ENCODE peak calls at places on chromosomes 7 and 10, in eight cellular contexts. F is GM12878, B is hepatocyte, C is fibroblast of lung, X is K562, W is GM23338, Z is Karpas-422, J is PC-3. G is an unnamed sample.

GRCh38 chr10:88392222-88392621 is 190.9 kb downstream of the RNLS start:
- DNase-seq in F (peak; percentile 80), B (no peak), C (no peak), X (no peak), W (no peak), Z (peak; percentile 62), J (no peak), G (no peak)

GRCh38 chr10:122647383-122647968 is 52.2 kb downstream of the C10orf120 start:
- DNase-seq in F (no peak), B (no peak), C (no peak), X (peak; percentile 32), W (no peak), Z (no peak), J (no peak), G (no peak)

GRCh38 chr7:136947347-136947746 is 78.9 kb downstream of the CHRM2 start:
- DNase-seq in F (no peak), B (no peak), C (peak; percentile 63), X (no peak), W (no peak), Z (no peak), J (peak; percentile 44), G (peak; percentile 29)

GRCh38 chr7:117837841-117838240 is 35.4 kb downstream of the CTTNBP2 start:
- DNase-seq in F (peak; percentile 20), B (peak; percentile 25), C (no peak), X (no peak), W (no peak), Z (no peak), J (peak; percentile 28), G (no peak)

GRCh38 chr7:51111256-51111655 is 205.4 kb downstream of the COBL start:
- DNase-seq in F (no peak), B (no peak), C (no peak), X (no peak), W (no peak), Z (no peak), J (no peak), G (no peak)

GRCh38 chr10:69572159-69573055 is 815 bp downstream of the NEUROG3 start:
- DNase-seq in F (no peak), B (no peak), C (peak; percentile 5), X (no peak), W (peak; percentile 63), Z (no peak), J (no peak), G (no peak)

GRCh38 chr7:5872326-5872725 is 8.3 kb upstream of the OCM start:
- DNase-seq in F (no peak), B (no peak), C (peak; percentile 33), X (no peak), W (peak; percentile 10), Z (no peak), J (no peak), G (no peak)

GRCh38 chr7:47337021-47337492 is 244.9 kb downstream of the TNS3 start:
- DNase-seq in F (no peak), B (no peak), C (peak; percentile 43), X (no peak), W (no peak), Z (no peak), J (no peak), G (no peak)

GRCh38 chr10:95031659-95032058 is 37.6 kb downstream of the CYP2C8 start:
- DNase-seq in F (no peak), B (no peak), C (no peak), X (no peak), W (no peak), Z (no peak), J (no peak), G (no peak)

GRCh38 chr7:52959878-52960660 is 75.4 kb upstream of the POM121L12 start:
- DNase-seq in F (no peak), B (no peak), C (peak; percentile 35), X (no peak), W (no peak), Z (no peak), J (no peak), G (no peak)

GRCh38 chr7:636396-636795 is 90.1 kb upstream of the DNAAF5 start:
- DNase-seq in F (no peak), B (no peak), C (peak; percentile 23), X (peak; percentile 80), W (no peak), Z (no peak), J (peak; percentile 71), G (no peak)

GRCh38 chr7:96182424-96183158 is 139.3 kb downstream of the SLC25A13 start:
- DNase-seq in F (no peak), B (no peak), C (no peak), X (no peak), W (no peak), Z (no peak), J (no peak), G (no peak)

GRCh38 chr10:110679633-110680472 is 35.7 kb downstream of the RBM20 start:
- DNase-seq in F (no peak), B (no peak), C (no peak), X (no peak), W (no peak), Z (no peak), J (no peak), G (no peak)

GRCh38 chr10:133359554-133359971 is 1.7 kb upstream of the FUOM start:
- DNase-seq in F (no peak), B (peak; percentile 86), C (no peak), X (peak; percentile 62), W (no peak), Z (no peak), J (peak; percentile 8), G (no peak)

GRCh38 chr10:32413513-32413912 is 32.4 kb upstream of the CCDC7 start:
- DNase-seq in F (no peak), B (peak; percentile 39), C (peak; percentile 100), X (no peak), W (no peak), Z (no peak), J (peak; percentile 96), G (peak; percentile 49)

GRCh38 chr7:138208010-138208634 is 131.9 kb downstream of the AKR1D1 start:
- DNase-seq in F (no peak), B (no peak), C (no peak), X (no peak), W (peak; percentile 75), Z (no peak), J (no peak), G (no peak)

GRCh38 chr7:43044521-43044920 is 67.9 kb upstream of the HECW1 start:
- DNase-seq in F (no peak), B (no peak), C (peak; percentile 4), X (no peak), W (no peak), Z (no peak), J (no peak), G (no peak)

GRCh38 chr10:75269605-75270004 is 33.8 kb upstream of the COMTD1 start:
- DNase-seq in F (no peak), B (no peak), C (no peak), X (peak; percentile 77), W (no peak), Z (peak; percentile 56), J (no peak), G (no peak)

GRCh38 chr7:136114966-136115762 is 138.0 kb upstream of the MTPN start:
- DNase-seq in F (no peak), B (peak; percentile 61), C (peak; percentile 31), X (peak; percentile 82), W (peak; percentile 86), Z (peak; percentile 93), J (peak; percentile 72), G (peak; percentile 39)

GRCh38 chr10:80498039-80498832 is 39.5 kb upstream of the SH2D4B start:
- DNase-seq in F (no peak), B (no peak), C (no peak), X (no peak), W (no peak), Z (no peak), J (no peak), G (peak; percentile 38)

DNA sequence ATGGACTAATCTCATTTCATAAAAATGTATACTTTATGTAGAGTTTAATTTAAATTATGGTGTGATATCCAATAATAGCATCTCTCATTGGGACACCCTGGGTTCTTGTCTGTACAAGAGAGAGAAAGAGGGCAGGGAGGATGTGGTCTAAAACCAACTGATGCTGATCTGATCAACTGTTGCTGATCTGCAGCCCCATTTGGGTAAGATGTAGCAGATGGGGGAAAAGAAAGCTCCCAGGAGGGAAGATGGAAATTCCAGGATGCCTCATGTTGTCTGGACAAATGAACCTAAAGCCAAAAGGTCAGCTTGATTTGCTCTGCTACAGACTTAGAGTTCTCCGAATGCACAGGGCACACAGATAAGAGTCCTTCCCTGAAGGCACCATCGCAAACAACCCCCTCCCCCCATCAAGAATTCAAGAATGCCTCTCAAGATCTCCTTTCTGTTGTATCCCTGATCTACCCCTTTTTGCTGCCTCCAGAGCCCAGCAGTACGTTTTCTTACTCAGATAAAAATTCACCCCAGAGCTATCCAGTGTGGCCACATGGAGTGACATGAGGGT is 171.4 kb upstream of the INHBA start:
- DNase-seq in F (no peak), B (no peak), C (no peak), X (no peak), W (no peak), Z (no peak), J (no peak), G (no peak)
- H3K4me1 ChIP-seq in F (peaks cover 3% of the 10 kb centered on the region), B (no peaks in the 10 kb centered on the region), C (peaks cover 14% of the 10 kb centered on the region), X (no peaks in the 10 kb centered on the region), W (peaks cover 4% of the 10 kb centered on the region), Z (no peaks in the 10 kb centered on the region), J (peaks cover 7% of the 10 kb centered on the region), G (no peaks in the 10 kb centered on the region)

GRCh38 chr10:121189092-121189491 is 337.9 kb downstream of the WDR11 start:
- DNase-seq in F (no peak), B (no peak), C (no peak), X (no peak), W (no peak), Z (no peak), J (no peak), G (no peak)

GRCh38 chr10:121195524-121195910 is 344.4 kb downstream of the WDR11 start:
- DNase-seq in F (no peak), B (no peak), C (no peak), X (no peak), W (no peak), Z (no peak), J (no peak), G (no peak)

GRCh38 chr10:121194696-121195523 is 343.7 kb downstream of the WDR11 start:
- DNase-seq in F (no peak), B (no peak), C (no peak), X (no peak), W (no peak), Z (no peak), J (no peak), G (no peak)
- H4K20me1 ChIP-seq in F (no peaks in the 10 kb centered on the region), B (no peaks in the 10 kb centered on the region), C (no peaks in the 10 kb centered on the region), X (no peaks in the 10 kb centered on the region), W (no peaks in the 10 kb centered on the region), Z (no peaks in the 10 kb centered on the region), J (no peaks in the 10 kb centered on the region), G (no peaks in the 10 kb centered on the region)

DNA sequence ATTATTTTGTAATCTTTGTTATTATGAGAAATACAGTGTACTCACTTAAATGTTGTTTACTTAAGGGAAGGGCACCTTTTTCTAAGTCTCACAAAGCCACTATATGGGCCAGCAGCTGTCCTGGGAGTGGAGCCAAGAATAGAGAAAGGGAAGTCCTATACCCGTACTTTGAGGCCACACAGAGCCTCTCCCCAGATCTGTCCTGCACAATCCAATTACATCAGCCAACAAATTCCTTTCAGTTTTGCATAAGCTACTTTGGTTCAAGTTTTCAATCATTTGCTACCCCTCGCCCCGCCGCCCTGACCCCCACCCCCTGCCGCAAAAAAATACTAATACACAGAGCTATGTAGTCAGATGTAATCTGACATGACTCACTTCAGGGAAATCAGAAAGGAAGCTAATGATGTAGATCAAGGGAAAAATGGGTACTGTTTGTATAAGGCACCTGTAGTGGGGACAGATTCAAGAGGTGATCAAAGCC is 297.4 kb upstream of the NEBL start:
- DNase-seq in F (no peak), B (peak; percentile 23), C (peak; percentile 23), X (no peak), W (no peak), Z (no peak), J (peak; percentile 85), G (peak; percentile 23)
- H3K27ac ChIP-seq in F (no peak overlapping the region), B (peak overlapping the region; percentile 53), C (no peak overlapping the region), X (no peak overlapping the region), W (no peak overlapping the region), Z (no peak overlapping the region), J (peak overlapping the region; percentile 77), G (no peak overlapping the region)

GRCh38 chr10:77888356-77888703 is 38.2 kb downstream of the DLG5 start:
- DNase-seq in F (no peak), B (no peak), C (no peak), X (no peak), W (no peak), Z (no peak), J (no peak), G (no peak)
- H3K4me1 ChIP-seq in F (no peaks in the 10 kb centered on the region), B (peaks cover 43% of the 10 kb centered on the region), C (peaks cover 12% of the 10 kb centered on the region), X (peaks cover 16% of the 10 kb centered on the region), W (peaks cover 48% of the 10 kb centered on the region), Z (no peaks in the 10 kb centered on the region), J (peaks cover 30% of the 10 kb centered on the region), G (no peaks in the 10 kb centered on the region)